ENCODE peak calls at places on chromosomes 12 and 14, in five cellular contexts. P, U, H, K and O are unnamed samples.

GRCh38 chr14:79656496-79656895 is 554.8 kb downstream of the DIO2 start:
- DNase-seq in H (no peak), P (no peak), K (no peak), U (no peak), O (no peak)

GRCh38 chr14:90658541-90658967 is 157.7 kb downstream of the TTC7B start:
- DNase-seq in P (no peak), K (no peak), H (peak; percentile 30), U (no peak), O (no peak)

GRCh38 chr14:75884198-75884611 is 97.6 kb downstream of the TGFB3 start:
- DNase-seq in U (no peak), K (no peak), P (no peak), H (no peak), O (no peak)

GRCh38 chr12:3837049-3837448 is 36.1 kb downstream of the PARP11 start:
- DNase-seq in H (no peak), K (no peak), P (no peak), U (no peak), O (no peak)

GRCh38 chr12:51326762-51327439 is 2.9 kb upstream of the BIN2 start:
- DNase-seq in U (peak; percentile 55), P (no peak), K (no peak), H (no peak), O (peak; percentile 77)

GRCh38 chr12:108214486-108214885 is 85.4 kb downstream of the WSCD2 start:
- DNase-seq in P (no peak), U (peak; percentile 67), K (peak; percentile 3), H (peak; percentile 83), O (no peak)

GRCh38 chr14:65349100-65349499 is 63.4 kb upstream of the FUT8 start:
- DNase-seq in H (no peak), K (peak; percentile 42), U (peak; percentile 11), P (no peak), O (no peak)

GRCh38 chr14:55274760-55275159 is 3.5 kb downstream of the FBXO34 start:
- DNase-seq in U (no peak), H (no peak), P (no peak), K (no peak), O (no peak)

GRCh38 chr14:91415794-91416743 is 1.6 kb downstream of the CCDC88C start:
- DNase-seq in P (no peak), U (no peak), H (no peak), K (no peak), O (peak; percentile 88)

GRCh38 chr12:8078400-8078799 is 3.7 kb upstream of the NECAP1 start:
- DNase-seq in H (no peak), P (peak; percentile 50), K (no peak), U (peak; percentile 23), O (no peak)

GRCh38 chr14:32352631-32353030 is 23.5 kb downstream of the AKAP6 start:
- DNase-seq in P (no peak), U (no peak), H (no peak), K (no peak), O (no peak)

GRCh38 chr12:116294464-116295002 is 17.0 kb upstream of the MED13L start:
- DNase-seq in K (no peak), U (no peak), H (no peak), P (no peak), O (no peak)

GRCh38 chr12:45543887-45544286 is 185.6 kb upstream of the ARID2 start:
- DNase-seq in U (peak; percentile 45), H (no peak), P (peak; percentile 80), K (peak; percentile 53), O (peak; percentile 56)

GRCh38 chr14:77208266-77208978 is 26.8 kb downstream of the TMEM63C start:
- DNase-seq in P (no peak), K (peak; percentile 32), U (peak; percentile 63), H (peak; percentile 91), O (no peak)

GRCh38 chr12:54215990-54216579 is 27.3 kb upstream of the SMUG1 start:
- DNase-seq in P (no peak), H (peak; percentile 58), K (no peak), U (peak; percentile 61), O (no peak)

GRCh38 chr14:76768671-76769500 is 7.6 kb downstream of the VASH1 start:
- DNase-seq in P (no peak), H (peak; percentile 41), U (no peak), K (no peak), O (no peak)

GRCh38 chr12:132389066-132389465 is 59.7 kb upstream of the GALNT9 start:
- DNase-seq in P (no peak), U (no peak), H (no peak), K (no peak), O (no peak)

GRCh38 chr12:132506730-132507538 is 17.0 kb downstream of the FBRSL1 start:
- DNase-seq in H (no peak), P (no peak), U (peak; percentile 64), K (no peak), O (no peak)

GRCh38 chr12:13362260-13362841 is 165.8 kb downstream of the EMP1 start:
- DNase-seq in U (peak; percentile 55), H (peak; percentile 84), K (peak; percentile 47), P (peak; percentile 77), O (no peak)

GRCh38 chr12:15632708-15633107 is 156.5 kb downstream of the EPS8 start:
- DNase-seq in K (no peak), H (no peak), P (peak; percentile 33), U (no peak), O (no peak)

GRCh38 chr12:14769462-14769836 is 33.8 kb downstream of the WBP11 start:
- DNase-seq in P (no peak), H (peak; percentile 83), U (no peak), K (peak; percentile 42), O (no peak)

GRCh38 chr14:58560208-58560607 is 77.6 kb upstream of the DACT1 start:
- DNase-seq in H (no peak), P (no peak), K (no peak), U (no peak), O (no peak)

GRCh38 chr14:49492151-49492550 is 94.0 kb downstream of the RPS29 start:
- DNase-seq in H (no peak), U (no peak), P (no peak), K (no peak), O (no peak)

GRCh38 chr14:104224516-104225281 is 86.3 kb downstream of the KIF26A start:
- DNase-seq in U (peak; percentile 46), H (peak; percentile 88), K (no peak), P (no peak), O (no peak)

GRCh38 chr14:22506778-22507351 is 82.2 kb downstream of the DAD1 start:
- DNase-seq in U (no peak), P (no peak), H (no peak), K (no peak), O (no peak)

GRCh38 chr14:92694807-92695206 is 53.6 kb downstream of the LGMN start:
- DNase-seq in P (no peak), H (no peak), K (no peak), U (no peak), O (no peak)

GRCh38 chr12:106269150-106269771 is 21.4 kb upstream of the CKAP4 start:
- DNase-seq in P (no peak), K (no peak), U (no peak), H (no peak), O (no peak)

GRCh38 chr12:94722664-94723063 is 72.3 kb upstream of the TMCC3 start:
- DNase-seq in H (no peak), K (no peak), P (no peak), U (no peak), O (no peak)

GRCh38 chr12:122104844-122105243 is 26.3 kb downstream of the MLXIP start:
- DNase-seq in P (no peak), H (no peak), U (no peak), K (no peak), O (no peak)

GRCh38 chr12:26740348-26740747 is 92.6 kb downstream of the ITPR2 start:
- DNase-seq in H (no peak), P (no peak), U (no peak), K (no peak), O (no peak)

GRCh38 chr14:95071649-95072256 is 85.6 kb downstream of the DICER1 start:
- DNase-seq in P (no peak), U (no peak), H (no peak), K (no peak), O (no peak)

GRCh38 chr12:25034676-25035075 is 85.8 kb upstream of the BCAT1 start:
- DNase-seq in P (no peak), K (no peak), H (no peak), U (no peak), O (no peak)

GRCh38 chr14:21486640-21487087 is 9.7 kb downstream of the TOX4 start:
- DNase-seq in P (no peak), U (no peak), K (no peak), H (no peak), O (no peak)

GRCh38 chr12:93804392-93805179 is 127.4 kb downstream of the CRADD start:
- DNase-seq in P (no peak), K (no peak), H (no peak), U (no peak), O (no peak)

GRCh38 chr12:66002812-66003211 is 127.7 kb downstream of the LLPH start:
- DNase-seq in U (no peak), K (no peak), P (no peak), H (no peak), O (no peak)

GRCh38 chr14:94761999-94762377 is 7.9 kb downstream of the GSC start:
- DNase-seq in H (no peak), K (no peak), P (no peak), U (no peak), O (no peak)

GRCh38 chr12:67482751-67483661 is 165.5 kb upstream of the DYRK2 start:
- DNase-seq in K (no peak), U (no peak), H (no peak), P (no peak), O (peak; percentile 66)

GRCh38 chr12:95102916-95103671 is 29.7 kb upstream of the NR2C1 start:
- DNase-seq in K (peak; percentile 18), U (no peak), P (peak; percentile 92), H (no peak), O (peak; percentile 90)

DNA sequence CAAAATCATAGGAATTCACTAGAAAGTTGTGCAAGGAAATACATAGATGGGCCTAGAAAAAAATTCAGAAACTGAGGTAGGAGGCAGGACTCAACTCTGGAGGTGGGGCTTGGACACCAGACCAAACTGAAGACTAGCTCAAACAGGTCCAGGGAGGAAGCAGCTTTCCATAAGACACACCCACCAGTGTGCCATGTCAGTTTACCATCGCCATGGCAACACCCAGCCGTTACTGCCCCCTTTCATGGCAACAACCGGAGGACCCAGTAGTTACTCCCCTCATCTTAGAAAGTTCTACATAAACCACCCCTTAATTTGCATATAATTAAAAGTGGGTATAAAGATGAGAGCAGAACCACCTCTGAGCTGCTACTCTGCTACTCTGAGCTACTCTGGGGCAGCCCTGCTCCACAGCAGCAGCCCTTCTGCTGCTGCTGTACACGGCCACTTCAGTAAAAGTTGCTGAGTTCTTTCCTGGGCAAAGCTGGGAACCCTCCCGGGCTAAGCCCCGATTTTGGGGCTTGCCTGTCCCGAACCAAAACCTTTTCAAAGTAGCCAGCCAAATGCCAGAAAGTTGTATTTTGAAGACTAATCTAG is 30.8 kb upstream of the NINJ2 start:
- DNase-seq in K (no peak), H (no peak), U (no peak), P (no peak), O (no peak)
- TF ChIP-seq SIN3A in K (peak; percentile 23), H (no peak), U (no peak), P (no peak), O (no peak)

GRCh38 chr14:68978550-68978911 is 571 bp downstream of the ACTN1 start:
- DNase-seq in K (no peak), H (peak; percentile 88), P (no peak), U (peak; percentile 70), O (no peak)
- TF ChIP-seq ATF3 in K (no peak), H (no peak), P (no peak), U (no peak), O (no peak)

GRCh38 chr14:100708349-100709217 is 18.1 kb upstream of the DLK1 start:
- DNase-seq in H (peak; percentile 84), U (no peak), P (peak; percentile 35), K (peak; percentile 37), O (no peak)
- TF ChIP-seq SIN3A in H (no peak), U (no peak), P (no peak), K (no peak), O (no peak)

GRCh38 chr12:112386726-112387125 is 4.5 kb upstream of the HECTD4 start:
- DNase-seq in U (peak; percentile 39), H (no peak), P (no peak), K (peak; percentile 31), O (no peak)
- TF ChIP-seq ATF3 in U (no peak), H (no peak), P (no peak), K (no peak), O (no peak)